ENCODE peak calls at places on chromosomes 6 and 20, in nine cellular contexts. One of them, this sample, is unnamed. For H3K4me1 and H3K9me3, the result is how much of the 10 kb centered on the place peaks cover.

GRCh38 chr20:41572010-41572572 is 46.1 kb downstream of the CHD6 start:
- DNase-seq in ovary: no peak
- DNase-seq in sigmoid colon: no peak
- DNase-seq in K562: no peak
- DNase-seq in HepG2: no peak
- DNase-seq in upper lobe of left lung: no peak
- DNase-seq in A549: no peak
- DNase-seq in esophagus muscularis mucosa: no peak
- DNase-seq in GM12878: no peak
- DNase-seq in this sample: no peak

GRCh38 chr6:7243188-7243942 is 69.6 kb downstream of the SSR1 start:
- DNase-seq in K562: peak
- DNase-seq in upper lobe of left lung: no peak
- DNase-seq in sigmoid colon: no peak
- DNase-seq in ovary: peak
- DNase-seq in GM12878: no peak
- DNase-seq in esophagus muscularis mucosa: no peak
- DNase-seq in HepG2: peak
- DNase-seq in A549: peak
- DNase-seq in this sample: no peak

GRCh38 chr6:134510920-134511319 is 193.0 kb upstream of the SGK1 start:
- DNase-seq in upper lobe of left lung: peak
- DNase-seq in A549: no peak
- DNase-seq in ovary: no peak
- DNase-seq in GM12878: no peak
- DNase-seq in sigmoid colon: no peak
- DNase-seq in K562: no peak
- DNase-seq in HepG2: no peak
- DNase-seq in esophagus muscularis mucosa: no peak
- DNase-seq in this sample: no peak

GRCh38 chr6:34340906-34341480 is 51.5 kb downstream of the NUDT3 start:
- DNase-seq in A549: no peak
- DNase-seq in ovary: no peak
- DNase-seq in esophagus muscularis mucosa: no peak
- DNase-seq in HepG2: no peak
- DNase-seq in GM12878: no peak
- DNase-seq in sigmoid colon: no peak
- DNase-seq in upper lobe of left lung: no peak
- DNase-seq in K562: no peak
- DNase-seq in this sample: no peak

GRCh38 chr20:62953167-62953838 is 794 bp downstream of the SLC17A9 start:
- DNase-seq in K562: no peak
- DNase-seq in GM12878: no peak
- DNase-seq in esophagus muscularis mucosa: no peak
- DNase-seq in upper lobe of left lung: no peak
- DNase-seq in sigmoid colon: peak
- DNase-seq in A549: no peak
- DNase-seq in HepG2: no peak
- DNase-seq in ovary: no peak
- DNase-seq in this sample: no peak

GRCh38 chr6:25173232-25173631 is 105.9 kb upstream of the CARMIL1 start:
- DNase-seq in sigmoid colon: no peak
- DNase-seq in K562: no peak
- DNase-seq in esophagus muscularis mucosa: no peak
- DNase-seq in GM12878: no peak
- DNase-seq in HepG2: no peak
- DNase-seq in upper lobe of left lung: no peak
- DNase-seq in A549: no peak
- DNase-seq in ovary: no peak
- DNase-seq in this sample: no peak

GRCh38 chr6:45816674-45817297 is 198.9 kb downstream of the CLIC5 start:
- DNase-seq in HepG2: no peak
- DNase-seq in K562: no peak
- DNase-seq in upper lobe of left lung: no peak
- DNase-seq in esophagus muscularis mucosa: no peak
- DNase-seq in ovary: no peak
- DNase-seq in GM12878: no peak
- DNase-seq in sigmoid colon: no peak
- DNase-seq in A549: no peak
- DNase-seq in this sample: no peak

GRCh38 chr20:57658447-57659130 is 38.4 kb upstream of the ZBP1 start:
- DNase-seq in esophagus muscularis mucosa: no peak
- DNase-seq in ovary: no peak
- DNase-seq in upper lobe of left lung: peak
- DNase-seq in GM12878: no peak
- DNase-seq in HepG2: no peak
- DNase-seq in sigmoid colon: peak
- DNase-seq in A549: no peak
- DNase-seq in K562: no peak
- DNase-seq in this sample: peak

GRCh38 chr6:25138024-25138696 is 141.0 kb upstream of the CARMIL1 start:
- DNase-seq in ovary: peak
- DNase-seq in A549: peak
- DNase-seq in upper lobe of left lung: peak
- DNase-seq in sigmoid colon: peak
- DNase-seq in K562: no peak
- DNase-seq in HepG2: no peak
- DNase-seq in esophagus muscularis mucosa: no peak
- DNase-seq in GM12878: peak
- DNase-seq in this sample: peak

DNA sequence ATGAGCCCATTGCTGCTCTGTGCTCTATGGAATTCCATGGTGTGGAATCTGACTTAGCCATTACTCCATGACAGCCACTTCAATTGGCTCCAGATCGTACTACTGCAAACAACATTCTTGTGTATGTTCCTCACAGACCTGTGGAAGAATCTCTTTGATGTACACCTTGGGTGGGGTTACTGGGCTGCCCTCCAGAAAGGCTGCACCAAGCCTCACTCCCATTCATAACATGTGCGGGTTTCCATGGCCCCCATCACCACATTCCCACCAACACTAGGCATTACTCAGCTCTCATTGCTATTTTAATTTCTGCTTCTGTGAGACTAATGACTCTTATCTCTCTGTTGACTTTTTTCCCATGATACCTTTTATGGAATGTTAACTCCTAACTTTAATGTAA is 979.0 kb downstream of the KIF16B start:
- DNase-seq in HepG2: no peak
- DNase-seq in GM12878: no peak
- DNase-seq in ovary: no peak
- DNase-seq in K562: no peak
- DNase-seq in A549: peak
- DNase-seq in esophagus muscularis mucosa: no peak
- DNase-seq in sigmoid colon: no peak
- DNase-seq in upper lobe of left lung: no peak
- DNase-seq in this sample: no peak
- TF ChIP-seq EP300 in HepG2: no peak
- TF ChIP-seq EP300 in GM12878: no peak
- TF ChIP-seq EP300 in ovary: no peak
- TF ChIP-seq EP300 in K562: no peak
- TF ChIP-seq EP300 in A549: no peak
- TF ChIP-seq EP300 in esophagus muscularis mucosa: no peak
- TF ChIP-seq EP300 in sigmoid colon: no peak
- TF ChIP-seq EP300 in upper lobe of left lung: no peak
- TF ChIP-seq EP300 in this sample: no peak

GRCh38 chr20:64180673-64181072 is 16.4 kb downstream of the MYT1 start:
- DNase-seq in sigmoid colon: no peak
- DNase-seq in ovary: no peak
- DNase-seq in esophagus muscularis mucosa: no peak
- DNase-seq in upper lobe of left lung: no peak
- DNase-seq in K562: no peak
- DNase-seq in GM12878: no peak
- DNase-seq in A549: no peak
- DNase-seq in HepG2: no peak
- DNase-seq in this sample: no peak
- H3K4me1 ChIP-seq in sigmoid colon: under half
- H3K4me1 ChIP-seq in ovary: under half
- H3K4me1 ChIP-seq in esophagus muscularis mucosa: under half
- H3K4me1 ChIP-seq in upper lobe of left lung: under half
- H3K4me1 ChIP-seq in K562: under half
- H3K4me1 ChIP-seq in GM12878: under half
- H3K4me1 ChIP-seq in A549: under half
- H3K4me1 ChIP-seq in HepG2: under half
- H3K4me1 ChIP-seq in this sample: under half

DNA sequence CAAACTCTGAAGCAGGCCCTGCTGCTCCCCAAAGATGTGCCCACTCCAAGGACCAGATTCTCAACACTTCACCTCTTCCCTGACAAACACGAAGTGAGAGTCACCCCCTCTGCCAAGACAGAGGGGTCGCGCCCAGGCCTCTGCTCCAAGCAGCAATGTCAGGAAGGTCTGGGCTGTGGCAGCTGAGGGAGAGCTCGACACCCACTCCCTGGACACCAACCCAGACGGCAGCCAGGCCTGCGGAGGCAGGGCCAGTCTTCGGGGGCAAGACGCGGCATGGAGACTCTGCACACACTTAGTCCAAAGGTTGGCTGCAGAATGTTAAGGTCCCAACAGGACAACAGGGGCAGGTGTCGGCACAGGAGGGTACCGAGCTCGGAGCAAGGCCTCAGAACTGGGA is 144.2 kb downstream of the DLL1 start:
- DNase-seq in GM12878: no peak
- DNase-seq in A549: no peak
- DNase-seq in sigmoid colon: peak
- DNase-seq in K562: no peak
- DNase-seq in upper lobe of left lung: no peak
- DNase-seq in esophagus muscularis mucosa: no peak
- DNase-seq in ovary: no peak
- DNase-seq in HepG2: no peak
- DNase-seq in this sample: no peak
- H3K9me3 ChIP-seq in GM12878: under half
- H3K9me3 ChIP-seq in A549: under half
- H3K9me3 ChIP-seq in sigmoid colon: under half
- H3K9me3 ChIP-seq in K562: under half
- H3K9me3 ChIP-seq in upper lobe of left lung: under half
- H3K9me3 ChIP-seq in esophagus muscularis mucosa: under half
- H3K9me3 ChIP-seq in ovary: under half
- H3K9me3 ChIP-seq in HepG2: under half
- H3K9me3 ChIP-seq in this sample: under half

DNA sequence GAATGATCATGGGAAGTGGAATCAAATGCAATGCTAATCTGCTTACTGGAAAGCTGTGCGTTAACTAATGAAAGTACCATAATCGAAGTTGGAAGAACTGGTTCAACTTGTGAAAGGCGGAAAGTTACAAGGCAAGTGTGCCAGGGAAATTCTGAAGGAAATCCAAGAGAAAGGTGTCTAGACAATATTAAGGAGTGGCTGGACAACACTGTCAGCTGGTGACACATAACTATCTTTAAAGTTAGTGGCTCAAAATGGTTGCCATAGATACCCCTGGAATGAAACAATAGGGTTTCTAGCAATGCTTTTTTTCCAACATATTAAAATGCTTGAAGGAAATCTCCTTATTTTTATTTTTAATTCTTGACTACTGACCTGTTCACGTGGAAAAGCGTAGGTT is 90.4 kb downstream of the BMP2 start:
- DNase-seq in esophagus muscularis mucosa: no peak
- DNase-seq in A549: no peak
- DNase-seq in GM12878: no peak
- DNase-seq in ovary: no peak
- DNase-seq in HepG2: no peak
- DNase-seq in upper lobe of left lung: no peak
- DNase-seq in sigmoid colon: no peak
- DNase-seq in K562: no peak
- DNase-seq in this sample: no peak
- TF ChIP-seq EP300 in esophagus muscularis mucosa: no peak
- TF ChIP-seq EP300 in A549: no peak
- TF ChIP-seq EP300 in GM12878: no peak
- TF ChIP-seq EP300 in ovary: no peak
- TF ChIP-seq EP300 in HepG2: no peak
- TF ChIP-seq EP300 in upper lobe of left lung: no peak
- TF ChIP-seq EP300 in sigmoid colon: no peak
- TF ChIP-seq EP300 in K562: no peak
- TF ChIP-seq EP300 in this sample: no peak

GRCh38 chr6:33272358-33273128 is 668 bp downstream of the RPS18 start:
- DNase-seq in esophagus muscularis mucosa: no peak
- DNase-seq in HepG2: no peak
- DNase-seq in K562: no peak
- DNase-seq in A549: no peak
- DNase-seq in ovary: no peak
- DNase-seq in sigmoid colon: no peak
- DNase-seq in GM12878: no peak
- DNase-seq in upper lobe of left lung: no peak
- DNase-seq in this sample: no peak

GRCh38 chr6:33276581-33276863 is 401 bp upstream of the B3GALT4 start:
- DNase-seq in esophagus muscularis mucosa: no peak
- DNase-seq in sigmoid colon: no peak
- DNase-seq in K562: no peak
- DNase-seq in GM12878: no peak
- DNase-seq in HepG2: no peak
- DNase-seq in ovary: no peak
- DNase-seq in upper lobe of left lung: no peak
- DNase-seq in A549: no peak
- DNase-seq in this sample: no peak

GRCh38 chr6:33273129-33273923 is 1.5 kb downstream of the RPS18 start:
- DNase-seq in esophagus muscularis mucosa: no peak
- DNase-seq in upper lobe of left lung: no peak
- DNase-seq in A549: no peak
- DNase-seq in K562: no peak
- DNase-seq in HepG2: no peak
- DNase-seq in ovary: no peak
- DNase-seq in GM12878: no peak
- DNase-seq in sigmoid colon: no peak
- DNase-seq in this sample: no peak

GRCh38 chr6:33271608-33272357 is at the start of the genes RPS18 and VPS52:
- DNase-seq in HepG2: peak
- DNase-seq in A549: peak
- DNase-seq in K562: peak
- DNase-seq in sigmoid colon: peak
- DNase-seq in esophagus muscularis mucosa: peak
- DNase-seq in ovary: peak
- DNase-seq in upper lobe of left lung: peak
- DNase-seq in GM12878: peak
- DNase-seq in this sample: peak

DNA sequence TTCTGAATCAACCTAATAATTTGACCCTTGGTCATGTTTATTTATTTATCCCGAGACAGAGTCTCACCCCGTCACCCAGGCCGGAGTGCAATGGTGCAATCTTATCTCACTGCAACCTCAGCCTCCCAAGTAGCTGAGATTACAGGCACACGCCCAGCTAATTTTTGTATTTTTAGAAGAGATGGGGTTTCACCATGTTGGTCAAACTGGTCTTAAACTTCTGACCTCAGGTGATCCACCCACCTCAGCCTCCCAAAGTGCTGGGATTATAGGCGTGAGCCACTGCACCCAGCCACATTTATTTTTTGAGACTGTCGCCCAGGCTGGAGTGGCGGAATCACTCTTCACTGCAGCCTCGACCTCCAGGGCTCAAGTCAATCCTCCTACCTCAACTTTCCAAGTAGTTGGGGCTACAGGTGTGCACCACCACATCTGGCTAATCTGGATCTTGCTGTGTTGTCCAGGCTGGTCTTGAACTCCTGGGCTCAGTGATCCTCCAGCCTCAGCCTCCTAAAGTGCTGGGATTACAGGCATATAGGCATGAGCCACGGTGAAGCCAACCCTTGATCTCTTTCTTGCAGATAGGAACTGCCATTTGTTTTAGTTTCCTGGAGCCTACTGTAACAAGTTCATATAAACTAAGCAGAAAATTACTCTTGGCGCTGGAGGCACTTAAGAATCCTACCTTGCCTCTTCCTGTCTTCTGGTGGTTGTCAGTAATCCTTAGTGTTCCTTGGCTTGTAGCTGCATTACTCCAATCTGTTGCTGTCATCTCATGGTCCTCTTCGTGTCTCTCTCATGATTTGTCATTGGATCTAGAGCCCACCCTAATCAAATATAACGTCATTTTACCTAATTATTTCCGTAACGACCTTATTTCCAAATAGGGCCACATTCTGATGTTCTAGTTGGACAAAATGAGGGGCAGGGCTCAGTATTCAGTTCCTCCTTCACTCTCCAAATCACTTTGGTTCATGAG is 2.3 kb downstream of the RPS18 start:
- DNase-seq in K562: no peak
- DNase-seq in upper lobe of left lung: no peak
- DNase-seq in GM12878: no peak
- DNase-seq in HepG2: no peak
- DNase-seq in sigmoid colon: no peak
- DNase-seq in ovary: no peak
- DNase-seq in esophagus muscularis mucosa: no peak
- DNase-seq in A549: no peak
- DNase-seq in this sample: no peak
- H3K4me1 ChIP-seq in K562: under half
- H3K4me1 ChIP-seq in upper lobe of left lung: half or more
- H3K4me1 ChIP-seq in GM12878: under half
- H3K4me1 ChIP-seq in HepG2: under half
- H3K4me1 ChIP-seq in sigmoid colon: half or more
- H3K4me1 ChIP-seq in ovary: under half
- H3K4me1 ChIP-seq in esophagus muscularis mucosa: half or more
- H3K4me1 ChIP-seq in A549: under half
- H3K4me1 ChIP-seq in this sample: half or more

This sample was measured in stomach.